ENCODE peak calls at places on chromosomes 2 and 18, in nine cellular contexts. P is right cardiac atrium; G is RPMI8226; X is GM20000; F is neural progenitor cell; I is activated T-helper 1 cell treated with anti-CD3 and anti-CD28 coated beads, Interleukin-2, amount 50 U/mL, for 16 hours; D is epithelial cell of esophagus; O is activated naive CD8-positive, alpha-beta T cell treated with anti-CD3 and anti-CD28 coated beads, Interleukin-2, amount 50 U/mL, for 24 hours; M is tibial artery. V is an unnamed sample.

GRCh38 chr2:134360750-134361487 is 107.0 kb downstream of the MGAT5 start:
- DNase-seq in M (peak), G (no peak), I (no peak), F (no peak), P (peak), D (no peak), X (no peak), O (no peak), V (peak)

GRCh38 chr2:96625571-96626552 is 12.2 kb downstream of the KANSL3 start:
- DNase-seq in F (no peak), O (no peak), P (no peak), D (no peak), G (no peak), I (no peak), M (no peak), X (no peak), V (no peak)

GRCh38 chr2:120388222-120389035 is 42.5 kb downstream of the INHBB start:
- DNase-seq in D (no peak), M (peak), G (no peak), P (peak), O (no peak), X (no peak), I (no peak), F (no peak), V (no peak)

GRCh38 chr2:37415128-37415817 is 70.8 kb downstream of the QPCT start:
- DNase-seq in F (no peak), O (no peak), G (no peak), X (peak), P (no peak), M (no peak), I (no peak), D (peak), V (no peak)

GRCh38 chr18:63676526-63676925 is 14.8 kb upstream of the SERPINB3 start:
- DNase-seq in F (peak), M (no peak), D (peak), X (peak), O (no peak), G (peak), I (no peak), P (no peak), V (no peak)

GRCh38 chr2:138979131-138979530 is 198.9 kb upstream of the NXPH2 start:
- DNase-seq in I (no peak), P (no peak), F (no peak), M (no peak), G (no peak), X (no peak), D (no peak), O (no peak), V (no peak)

GRCh38 chr2:196079052-196079451 is 10.4 kb upstream of the DNAH7 start:
- DNase-seq in M (no peak), G (no peak), X (no peak), P (no peak), F (no peak), I (no peak), O (no peak), D (no peak), V (no peak)

GRCh38 chr2:236855176-236855865 is 230.4 kb upstream of the COPS8 start:
- DNase-seq in M (peak), X (no peak), I (no peak), G (no peak), D (no peak), O (no peak), P (no peak), F (no peak), V (no peak)

GRCh38 chr2:43648979-43649701 is 12.1 kb downstream of the PLEKHH2 start:
- DNase-seq in D (no peak), M (no peak), X (no peak), P (no peak), O (no peak), I (no peak), F (no peak), G (no peak), V (no peak)

GRCh38 chr2:78115291-78115690 is 593.1 kb upstream of the LRRTM4 start:
- DNase-seq in M (no peak), D (no peak), I (no peak), P (no peak), X (no peak), F (no peak), G (no peak), O (no peak), V (no peak)

GRCh38 chr2:159612255-159612901 is 4.0 kb downstream of the BAZ2B start:
- DNase-seq in P (no peak), M (no peak), I (no peak), D (peak), O (no peak), G (no peak), F (peak), X (no peak), V (no peak)

GRCh38 chr2:178084273-178084672 is 11.7 kb upstream of the PDE11A start:
- DNase-seq in F (no peak), I (no peak), O (no peak), P (no peak), D (peak), M (no peak), G (no peak), X (no peak), V (no peak)

GRCh38 chr2:170848587-170848986 is 31.9 kb downstream of the GAD1 start:
- DNase-seq in P (no peak), D (peak), I (no peak), G (no peak), X (no peak), M (no peak), F (no peak), O (no peak), V (no peak)

GRCh38 chr2:101151141-101151858 is at the start of gene TBC1D8:
- DNase-seq in G (peak), I (peak), O (peak), F (peak), X (peak), D (peak), M (peak), P (peak), V (peak)

GRCh38 chr2:3823748-3824147 is 120.4 kb downstream of the DCDC2C start:
- DNase-seq in X (no peak), O (no peak), D (peak), G (no peak), M (no peak), I (no peak), P (no peak), F (no peak), V (no peak)

GRCh38 chr2:16746329-16746728 is 80.7 kb upstream of the CYRIA start:
- DNase-seq in P (no peak), M (no peak), D (no peak), X (no peak), I (no peak), F (no peak), O (no peak), G (no peak), V (no peak)

GRCh38 chr2:28430790-28431418 is 38.2 kb downstream of the FOSL2 start:
- DNase-seq in I (no peak), G (no peak), X (no peak), P (no peak), D (no peak), F (no peak), O (no peak), M (peak), V (no peak)

GRCh38 chr2:238157506-238158017 is 1.2 kb upstream of the ERFE start:
- DNase-seq in I (no peak), O (no peak), M (no peak), G (no peak), X (no peak), D (no peak), F (no peak), P (peak), V (peak)

GRCh38 chr2:102975996-102976636 is 214.3 kb downstream of the TMEM182 start:
- DNase-seq in G (peak), O (no peak), X (peak), D (peak), I (no peak), P (no peak), F (peak), M (no peak), V (peak)

GRCh38 chr2:101253013-101253712 is 477 bp downstream of the CNOT11 start:
- DNase-seq in O (peak), P (peak), I (peak), G (peak), M (peak), D (peak), X (peak), F (peak), V (peak)

GRCh38 chr2:26584656-26585055 is 56.5 kb downstream of the CIB4 start:
- DNase-seq in O (no peak), X (no peak), D (no peak), P (no peak), F (no peak), G (no peak), M (peak), I (no peak), V (no peak)

GRCh38 chr18:38362286-38362792 is 796.7 kb upstream of the CELF4 start:
- DNase-seq in F (peak), O (no peak), G (no peak), I (no peak), M (no peak), X (no peak), D (no peak), P (no peak), V (no peak)

GRCh38 chr18:79610461-79611039 is 69.1 kb upstream of the CTDP1 start:
- DNase-seq in D (no peak), I (no peak), O (no peak), P (peak), F (no peak), G (no peak), M (peak), X (no peak), V (no peak)

GRCh38 chr2:186426153-186427016 is 59.7 kb upstream of the ZC3H15 start:
- DNase-seq in M (no peak), X (peak), I (no peak), D (no peak), G (peak), P (no peak), O (no peak), F (no peak), V (no peak)

GRCh38 chr2:102806250-102806837 is 44.5 kb downstream of the TMEM182 start:
- DNase-seq in X (peak), G (peak), P (peak), I (no peak), M (peak), F (peak), D (peak), O (peak), V (peak)

GRCh38 chr2:65159921-65160320 is 30.0 kb upstream of the RAB1A start:
- DNase-seq in I (no peak), O (no peak), X (no peak), G (peak), M (no peak), F (no peak), D (no peak), P (no peak), V (no peak)

GRCh38 chr2:173571021-173571821 is 216.5 kb downstream of the CDCA7 start:
- DNase-seq in F (peak), M (no peak), G (no peak), X (peak), D (peak), P (no peak), O (no peak), I (no peak), V (no peak)